ENCODE peak calls at places on chromosome 12, in four cellular contexts. J, E, S and M are unnamed samples.

GRCh38 chr12:65093571-65093970 is 27.5 kb downstream of the WIF1 start:
- DNase-seq in J (no peak), E (no peak), S (no peak), M (no peak)

GRCh38 chr12:124391340-124392261 is 96.7 kb downstream of the RFLNA start:
- DNase-seq in J (no peak), E (peak; percentile 72), S (no peak), M (no peak)

GRCh38 chr12:54005853-54006699 is 2.7 kb upstream of the HOXC8 start:
- DNase-seq in J (peak; percentile 82), E (peak; percentile 83), S (peak; percentile 63), M (no peak)

GRCh38 chr12:51873251-51873994 is 14.5 kb upstream of the ANKRD33 start:
- DNase-seq in J (no peak), E (no peak), S (no peak), M (no peak)

GRCh38 chr12:49910331-49911212 is 6.9 kb upstream of the FAIM2 start:
- DNase-seq in J (no peak), E (no peak), S (no peak), M (no peak)

GRCh38 chr12:5200276-5201087 is 156.8 kb downstream of the KCNA5 start:
- DNase-seq in J (peak; percentile 33), E (peak; percentile 49), S (no peak), M (no peak)

GRCh38 chr12:121293603-121294002 is 2.9 kb downstream of the CAMKK2 start:
- DNase-seq in J (no peak), E (no peak), S (no peak), M (no peak)

GRCh38 chr12:65728913-65729793 is 95.1 kb upstream of the HMGA2 start:
- DNase-seq in J (no peak), E (no peak), S (no peak), M (no peak)

GRCh38 chr12:53289891-53290290 is 5.5 kb upstream of the PFDN5 start:
- DNase-seq in J (no peak), E (no peak), S (no peak), M (no peak)

GRCh38 chr12:19946549-19946948 is 421.8 kb upstream of the PDE3A start:
- DNase-seq in J (peak; percentile 73), E (no peak), S (peak; percentile 83), M (peak; percentile 66)

GRCh38 chr12:59085680-59086079 is 165.4 kb upstream of the LRIG3 start:
- DNase-seq in J (no peak), E (no peak), S (no peak), M (no peak)

GRCh38 chr12:20370001-20370381 is 1.7 kb downstream of the PDE3A start:
- DNase-seq in J (peak; percentile 6), E (no peak), S (no peak), M (no peak)

GRCh38 chr12:43847427-43847826 is 11.5 kb downstream of the TMEM117 start:
- DNase-seq in J (no peak), E (no peak), S (no peak), M (no peak)

GRCh38 chr12:123106640-123107359 is 44.1 kb downstream of the PITPNM2 start:
- DNase-seq in J (no peak), E (peak; percentile 68), S (no peak), M (no peak)

GRCh38 chr12:130119241-130119861 is 42.9 kb upstream of the FZD10 start:
- DNase-seq in J (no peak), E (no peak), S (no peak), M (no peak)

GRCh38 chr12:45401008-45401407 is 185.1 kb downstream of the ANO6 start:
- DNase-seq in J (no peak), E (no peak), S (no peak), M (no peak)

GRCh38 chr12:126369487-126370463 is 1304.5 kb downstream of the AACS start:
- DNase-seq in J (no peak), E (no peak), S (no peak), M (no peak)

GRCh38 chr12:120466560-120467315 is 2.8 kb downstream of the SRSF9 start:
- DNase-seq in J (no peak), E (peak; percentile 19), S (peak; percentile 23), M (peak; percentile 38)

GRCh38 chr12:25648460-25648859 is 95.4 kb upstream of the LMNTD1 start:
- DNase-seq in J (peak; percentile 24), E (peak; percentile 62), S (no peak), M (peak; percentile 39)

GRCh38 chr12:90017316-90017715 is 308.7 kb upstream of the ATP2B1 start:
- DNase-seq in J (no peak), E (no peak), S (no peak), M (no peak)

GRCh38 chr12:76690916-76691700 is 72.8 kb upstream of the ZDHHC17 start:
- DNase-seq in J (no peak), E (no peak), S (no peak), M (no peak)

GRCh38 chr12:50642035-50642451 is 121.9 kb upstream of the ATF1 start:
- DNase-seq in J (peak; percentile 22), E (no peak), S (no peak), M (no peak)

GRCh38 chr12:57452181-57452936 is 2.7 kb upstream of the INHBE start:
- DNase-seq in J (no peak), E (no peak), S (no peak), M (peak; percentile 79)

GRCh38 chr12:42475055-42475454 is 114.5 kb downstream of the PRICKLE1 start:
- DNase-seq in J (no peak), E (no peak), S (no peak), M (no peak)

GRCh38 chr12:28936221-28936620 is 212.9 kb upstream of the FAR2 start:
- DNase-seq in J (no peak), E (no peak), S (no peak), M (peak; percentile 31)

GRCh38 chr12:38555620-38556596 is 239.3 kb downstream of the ALG10B start:
- DNase-seq in J (no peak), E (no peak), S (no peak), M (no peak)

GRCh38 chr12:114274131-114274530 is 131.8 kb downstream of the TBX5 start:
- DNase-seq in J (no peak), E (no peak), S (peak; percentile 23), M (no peak)

GRCh38 chr12:27478949-27479348 is 32.4 kb downstream of the SMCO2 start:
- DNase-seq in J (no peak), E (no peak), S (no peak), M (no peak)

GRCh38 chr12:12881495-12881894 is 9.9 kb upstream of the GPRC5A start:
- DNase-seq in J (no peak), E (no peak), S (no peak), M (no peak)